ENCODE peak calls at places on chromosome 14, in five cellular contexts. E, X, H, S and B are unnamed samples.

GRCh38 chr14:99261916-99262787 is 9.8 kb downstream of the BCL11B start:
- DNase-seq in E (no peak), X (no peak), H (peak; percentile 40), S (no peak), B (no peak)

GRCh38 chr14:65210118-65210826 is 108.0 kb upstream of the MAX start:
- DNase-seq in E (no peak), X (no peak), H (no peak), S (no peak), B (no peak)

GRCh38 chr14:90276627-90277367 is 20.4 kb downstream of the PSMC1 start:
- DNase-seq in E (no peak), X (no peak), H (no peak), S (no peak), B (no peak)

GRCh38 chr14:103935102-103935501 is 6.8 kb downstream of the TDRD9 start:
- DNase-seq in E (no peak), X (no peak), H (no peak), S (no peak), B (no peak)

GRCh38 chr14:50985816-50986396 is 41.6 kb upstream of the PYGL start:
- DNase-seq in E (no peak), X (no peak), H (no peak), S (no peak), B (no peak)

GRCh38 chr14:61642246-61642982 is 52.9 kb upstream of the HIF1A start:
- DNase-seq in E (no peak), X (no peak), H (peak; percentile 23), S (no peak), B (no peak)

GRCh38 chr14:33837943-33838683 is 112.8 kb downstream of the EGLN3 start:
- DNase-seq in E (no peak), X (no peak), H (no peak), S (no peak), B (no peak)

GRCh38 chr14:58491593-58491992 is 64.1 kb downstream of the KIAA0586 start:
- DNase-seq in E (no peak), X (no peak), H (no peak), S (no peak), B (no peak)

GRCh38 chr14:75181426-75182062 is 5.1 kb upstream of the TMED10 start:
- DNase-seq in E (no peak), X (no peak), H (no peak), S (no peak), B (no peak)

GRCh38 chr14:71538949-71539659 is 393.1 kb upstream of the RGS6 start:
- DNase-seq in E (no peak), X (no peak), H (no peak), S (no peak), B (no peak)

GRCh38 chr14:49971156-49972141 is 78.6 kb downstream of the ARF6 start:
- DNase-seq in E (no peak), X (no peak), H (no peak), S (no peak), B (no peak)

GRCh38 chr14:28770574-28770973 is 4.0 kb downstream of the FOXG1 start:
- DNase-seq in E (no peak), X (no peak), H (no peak), S (no peak), B (no peak)

GRCh38 chr14:51939211-51939705 is 50.1 kb upstream of the RTRAF start:
- DNase-seq in E (no peak), X (no peak), H (no peak), S (no peak), B (no peak)

GRCh38 chr14:22887260-22887989 is 4.4 kb downstream of the REM2 start:
- DNase-seq in E (peak; percentile 87), X (peak; percentile 13), H (peak; percentile 64), S (no peak), B (peak; percentile 73)

GRCh38 chr14:64680013-64680674 is 24.1 kb upstream of the PLEKHG3 start:
- DNase-seq in E (no peak), X (no peak), H (no peak), S (no peak), B (no peak)

GRCh38 chr14:65077318-65077717 is 25.0 kb downstream of the MAX start:
- DNase-seq in E (no peak), X (no peak), H (no peak), S (no peak), B (no peak)